ENCODE peak calls at places on chromosomes 12 and 14, in four cellular contexts. O is endothelial cell of umbilical vein, I is HepG2, C is GM23338. M is an unnamed sample.

GRCh38 chr14:61503167-61503801 is 181.9 kb downstream of the PRKCH start:
- DNase-seq in O (peak), I (no peak), C (no peak), M (no peak)

GRCh38 chr14:88668448-88669116 is 105.7 kb downstream of the ZC3H14 start:
- DNase-seq in O (no peak), I (no peak), C (no peak), M (no peak)

GRCh38 chr12:29546000-29546399 is 48.5 kb upstream of the OVCH1 start:
- DNase-seq in O (no peak), I (no peak), C (peak), M (no peak)

GRCh38 chr14:49621114-49621881 is 699 bp downstream of the MGAT2 start:
- DNase-seq in O (peak), I (no peak), C (peak), M (no peak)

GRCh38 chr12:27123642-27124041 is 41.3 kb upstream of the C12orf71 start:
- DNase-seq in O (peak), I (peak), C (peak), M (no peak)

GRCh38 chr14:37859177-37859576 is 263.7 kb downstream of the TTC6 start:
- DNase-seq in O (no peak), I (no peak), C (no peak), M (no peak)

GRCh38 chr12:613996-614726 is 49.1 kb downstream of the NINJ2 start:
- DNase-seq in O (peak), I (peak), C (peak), M (no peak)

GRCh38 chr12:74334770-74335169 is 202.9 kb upstream of the ATXN7L3B start:
- DNase-seq in O (peak), I (no peak), C (peak), M (no peak)

GRCh38 chr12:57628280-57629191 is 4.5 kb downstream of the B4GALNT1 start:
- DNase-seq in O (no peak), I (no peak), C (no peak), M (no peak)

GRCh38 chr14:83096092-83096491 is 1562.4 kb upstream of the SEL1L start:
- DNase-seq in O (no peak), I (no peak), C (no peak), M (no peak)

GRCh38 chr14:59313063-59314018 is 124.9 kb downstream of the DAAM1 start:
- DNase-seq in O (no peak), I (peak), C (no peak), M (no peak)

GRCh38 chr12:104495786-104496185 is 39.0 kb downstream of the CHST11 start:
- DNase-seq in O (no peak), I (no peak), C (no peak), M (no peak)

GRCh38 chr14:56514663-56515371 is 64.8 kb upstream of the TMEM260 start:
- DNase-seq in O (no peak), I (no peak), C (peak), M (no peak)

GRCh38 chr14:34722723-34723545 is 8.5 kb upstream of the CFL2 start:
- DNase-seq in O (peak), I (peak), C (peak), M (peak)

GRCh38 chr12:84507914-84508313 is 404.7 kb downstream of the SLC6A15 start:
- DNase-seq in O (no peak), I (no peak), C (no peak), M (no peak)

GRCh38 chr14:20412422-20412821 is 879 bp downstream of the TEP1 start:
- DNase-seq in O (peak), I (no peak), C (peak), M (no peak)

GRCh38 chr12:17609152-17609551 is 480.8 kb downstream of the RERGL start:
- DNase-seq in O (no peak), I (no peak), C (no peak), M (no peak)

GRCh38 chr12:80195143-80195726 is 95.9 kb downstream of the OTOGL start:
- DNase-seq in O (peak), I (peak), C (peak), M (peak)

GRCh38 chr12:452667-453210 is 7.0 kb upstream of the B4GALNT3 start:
- DNase-seq in O (no peak), I (no peak), C (no peak), M (no peak)

GRCh38 chr14:31024042-31024480 is 1.4 kb upstream of the AP4S1 start:
- DNase-seq in O (peak), I (peak), C (no peak), M (no peak)
- H3K4me3 ChIP-seq in O (no peak), I (peak), C (peak), M (peak)

DNA sequence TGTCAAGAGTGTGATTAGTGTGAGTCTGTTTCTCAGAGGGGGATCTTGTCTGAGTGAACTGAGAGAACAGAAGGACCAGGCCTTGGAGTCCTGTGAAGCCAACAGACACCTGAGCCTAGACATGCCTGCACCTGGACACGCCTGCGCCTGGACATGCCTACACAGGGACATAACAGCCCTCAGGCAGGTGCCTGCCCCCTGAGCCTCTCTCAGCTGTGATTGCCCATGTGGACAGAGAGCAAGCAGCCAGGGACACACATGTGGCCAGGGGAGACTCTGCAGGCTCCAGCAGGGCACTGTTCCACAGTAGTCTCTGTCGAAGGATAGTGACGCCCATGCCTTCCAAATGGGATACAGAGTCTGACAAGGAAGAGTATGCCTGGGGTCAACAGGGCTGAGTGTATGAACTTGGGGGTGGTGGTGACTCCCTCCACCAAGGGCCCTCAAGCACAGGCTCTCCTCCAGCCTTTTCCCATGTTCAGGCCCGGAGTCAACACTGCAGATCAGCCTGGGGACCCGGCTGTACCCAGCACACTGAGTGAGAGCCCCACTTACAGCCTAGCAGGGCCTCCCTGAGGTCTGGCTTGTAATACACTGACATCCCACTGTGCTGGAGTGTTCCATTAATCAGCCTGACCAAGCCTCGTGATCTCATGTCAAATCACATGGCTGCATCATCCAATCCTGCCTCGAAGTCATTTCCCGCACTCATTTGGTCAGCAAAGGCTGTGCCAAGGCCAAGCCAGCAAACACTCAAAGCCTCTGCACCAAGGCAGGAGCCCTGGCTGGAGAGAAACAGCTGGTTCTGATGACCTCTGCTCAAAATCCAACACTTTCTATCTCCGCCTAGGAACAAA is 173.0 kb downstream of the CALM1 start:
- DNase-seq in O (no peak), I (no peak), C (no peak), M (no peak)
- TF ChIP-seq POLR2AphosphoS5 in O (no peak), I (no peak), C (no peak), M (no peak)

GRCh38 chr12:49549735-49550710 is 11.2 kb downstream of the KCNH3 start:
- DNase-seq in O (no peak), I (no peak), C (no peak), M (no peak)

GRCh38 chr12:49548822-49549648 is 10.2 kb downstream of the KCNH3 start:
- DNase-seq in O (peak), I (no peak), C (peak), M (no peak)

GRCh38 chr12:49552014-49552413 is 13.2 kb downstream of the KCNH3 start:
- DNase-seq in O (no peak), I (no peak), C (no peak), M (no peak)

GRCh38 chr12:49552425-49552824 is 13.6 kb downstream of the KCNH3 start:
- DNase-seq in O (no peak), I (no peak), C (no peak), M (no peak)

DNA sequence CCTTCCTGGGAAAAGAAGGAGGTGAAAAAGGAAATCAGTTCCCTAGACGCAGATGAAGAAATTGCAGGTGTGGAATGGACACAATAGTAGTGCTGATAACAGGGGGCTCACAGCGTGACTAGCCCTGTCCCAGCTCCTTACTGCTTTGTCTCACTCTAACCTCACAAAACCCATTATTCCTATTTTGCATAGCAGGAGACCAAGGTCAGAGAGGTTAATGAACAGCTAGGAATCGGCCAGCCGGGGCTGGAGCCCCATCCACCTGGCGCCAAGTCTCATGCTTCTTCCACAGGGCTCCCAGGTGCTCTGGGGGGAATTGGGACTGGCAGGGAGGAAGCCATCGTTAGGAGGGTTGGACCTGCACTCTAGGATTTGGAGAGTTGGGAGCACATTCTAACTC is 12.0 kb downstream of the KCNH3 start:
- DNase-seq in O (no peak), I (peak), C (no peak), M (no peak)
- H3K4me3 ChIP-seq in O (no peak), I (no peak), C (no peak), M (no peak)

GRCh38 chr14:66435683-66436082 is 50.5 kb upstream of the CCDC196 start:
- DNase-seq in O (no peak), I (no peak), C (no peak), M (no peak)

GRCh38 chr14:66432334-66432733 is 53.8 kb upstream of the CCDC196 start:
- DNase-seq in O (no peak), I (no peak), C (no peak), M (no peak)

DNA sequence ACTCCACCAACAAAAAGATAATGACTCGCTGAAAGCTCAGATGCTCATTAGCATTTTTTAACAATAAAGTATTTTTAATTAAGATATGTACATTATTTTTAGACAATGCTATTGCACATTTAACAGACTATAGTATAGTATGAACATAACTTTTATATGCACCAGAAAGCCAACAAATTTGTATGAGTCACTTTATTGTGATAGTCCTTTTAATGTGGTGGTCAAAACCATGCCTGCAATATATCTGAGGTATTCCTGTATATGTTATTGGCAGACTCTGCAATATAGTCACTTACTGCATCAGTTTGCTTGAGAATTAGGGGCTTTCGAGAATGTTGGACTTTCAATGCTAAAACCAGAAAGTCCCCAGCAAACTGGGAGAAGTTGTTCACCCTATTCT is 51.7 kb upstream of the CCDC196 start:
- DNase-seq in O (no peak), I (no peak), C (no peak), M (no peak)
- TF ChIP-seq POLR2AphosphoS5 in O (no peak), I (no peak), C (no peak), M (no peak)

DNA sequence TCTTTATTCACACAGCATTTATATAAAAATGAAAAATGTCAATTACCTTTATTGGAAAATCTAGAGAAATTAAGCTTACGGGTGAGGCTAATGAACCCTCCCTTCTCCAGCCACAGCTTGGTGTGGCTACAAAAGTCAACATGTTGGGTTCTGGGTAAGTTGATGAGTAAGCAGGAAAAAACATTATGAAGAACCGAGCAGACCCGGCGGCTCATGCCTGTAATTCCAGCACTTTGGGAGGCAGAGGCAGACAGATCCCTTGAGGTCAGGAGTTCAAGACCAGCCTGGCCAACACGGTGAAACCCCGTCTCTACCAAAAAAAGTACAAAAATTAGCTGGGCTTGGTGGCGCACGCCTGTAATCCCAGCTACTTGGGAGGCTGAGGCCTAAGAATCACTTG is 10.9 kb downstream of the NAA25 start:
- DNase-seq in O (no peak), I (no peak), C (no peak), M (no peak)
- H3K4me3 ChIP-seq in O (no peak), I (no peak), C (no peak), M (no peak)

GRCh38 chr14:95327558-95328374 is 8.1 kb upstream of the CLMN start:
- DNase-seq in O (no peak), I (no peak), C (no peak), M (no peak)
- TF ChIP-seq POLR2AphosphoS5 in O (no peak), I (no peak), C (no peak), M (no peak)

GRCh38 chr14:102187583-102188001 is 47.9 kb downstream of the WDR20 start:
- DNase-seq in O (no peak), I (no peak), C (no peak), M (no peak)
- H3K4me3 ChIP-seq in O (no peak), I (no peak), C (no peak), M (no peak)

GRCh38 chr12:122063691-122064033 is 14.9 kb upstream of the MLXIP start:
- DNase-seq in O (no peak), I (no peak), C (no peak), M (no peak)

GRCh38 chr12:122062832-122063690 is 15.5 kb upstream of the MLXIP start:
- DNase-seq in O (peak), I (peak), C (no peak), M (no peak)

GRCh38 chr12:122061253-122061652 is 17.3 kb upstream of the MLXIP start:
- DNase-seq in O (no peak), I (no peak), C (no peak), M (no peak)

GRCh38 chr12:122064780-122065588 is 13.6 kb upstream of the MLXIP start:
- DNase-seq in O (peak), I (peak), C (no peak), M (no peak)

DNA sequence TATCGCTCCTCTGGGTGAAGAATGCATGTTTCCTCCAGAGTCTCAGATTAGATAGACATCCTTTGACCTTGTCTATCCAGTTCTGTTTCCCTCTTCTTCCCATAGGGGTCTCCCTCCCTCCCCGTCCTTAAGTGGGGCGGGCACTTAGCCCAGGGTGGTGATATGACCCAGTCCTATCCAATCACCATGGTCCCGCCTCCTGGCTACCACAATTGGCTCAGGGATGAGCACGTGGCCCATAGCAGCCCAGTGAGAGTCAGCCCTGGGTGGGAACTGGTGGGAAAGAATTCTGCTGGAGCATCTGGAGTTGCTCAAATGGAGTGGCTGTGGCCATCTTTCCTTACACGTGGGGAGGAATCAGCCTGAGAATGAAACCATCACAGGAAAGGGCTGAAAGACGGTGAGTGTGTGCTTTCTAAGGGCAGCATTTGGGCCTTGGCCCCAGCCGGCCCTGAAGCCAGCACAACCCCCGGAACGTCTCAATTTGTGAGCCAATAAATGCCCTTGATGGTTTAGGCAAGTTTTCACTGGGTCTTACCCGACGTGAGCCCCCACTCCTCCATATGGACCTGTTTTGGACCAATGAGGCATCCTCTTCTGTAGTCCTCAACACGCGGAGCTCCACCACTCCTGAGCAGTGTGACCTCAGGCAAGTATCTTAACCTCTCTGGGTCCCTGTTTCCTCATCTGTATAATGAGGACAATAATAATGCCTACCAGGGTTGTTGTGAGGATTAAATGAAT is 14.3 kb upstream of the MLXIP start:
- DNase-seq in O (peak), I (peak), C (peak), M (peak)
- TF ChIP-seq POLR2AphosphoS5 in O (peak), I (peak), C (peak), M (no peak)

M was measured in SK-N-MC.